ENCODE peak calls at places on chromosomes 1 and 21, in four cellular contexts. One of them, this sample, is unnamed.

GRCh38 chr1:18324246-18324645 is 156.5 kb upstream of the KLHDC7A start:
- DNase-seq in CD8-positive, alpha-beta memory T cell: no peak
- DNase-seq in neural progenitor cell: peak
- DNase-seq in left lung: no peak
- DNase-seq in this sample: no peak

GRCh38 chr1:3423896-3424610 is 30.4 kb upstream of the ARHGEF16 start:
- DNase-seq in left lung: peak
- DNase-seq in CD8-positive, alpha-beta memory T cell: no peak
- DNase-seq in neural progenitor cell: no peak
- DNase-seq in this sample: no peak

GRCh38 chr1:85090225-85090624 is 41.9 kb upstream of the MCOLN3 start:
- DNase-seq in left lung: no peak
- DNase-seq in neural progenitor cell: no peak
- DNase-seq in CD8-positive, alpha-beta memory T cell: no peak
- DNase-seq in this sample: no peak

GRCh38 chr1:10768552-10768951 is 27.9 kb downstream of the CASZ1 start:
- DNase-seq in CD8-positive, alpha-beta memory T cell: no peak
- DNase-seq in left lung: peak
- DNase-seq in neural progenitor cell: no peak
- DNase-seq in this sample: no peak

GRCh38 chr1:115065021-115065420 is 24.3 kb downstream of the TSPAN2 start:
- DNase-seq in neural progenitor cell: no peak
- DNase-seq in CD8-positive, alpha-beta memory T cell: no peak
- DNase-seq in left lung: no peak
- DNase-seq in this sample: no peak

GRCh38 chr1:24748191-24749121 is 3.2 kb downstream of the CLIC4 start:
- DNase-seq in left lung: no peak
- DNase-seq in CD8-positive, alpha-beta memory T cell: no peak
- DNase-seq in neural progenitor cell: no peak
- DNase-seq in this sample: no peak

GRCh38 chr1:87279966-87280535 is 48.6 kb upstream of the LMO4 start:
- DNase-seq in CD8-positive, alpha-beta memory T cell: no peak
- DNase-seq in left lung: no peak
- DNase-seq in neural progenitor cell: no peak
- DNase-seq in this sample: no peak

GRCh38 chr1:150567717-150568561 is 11.5 kb downstream of the MCL1 start:
- DNase-seq in neural progenitor cell: peak
- DNase-seq in CD8-positive, alpha-beta memory T cell: peak
- DNase-seq in left lung: no peak
- DNase-seq in this sample: no peak

GRCh38 chr1:194469282-194469681 is 1282.9 kb upstream of the B3GALT2 start:
- DNase-seq in CD8-positive, alpha-beta memory T cell: no peak
- DNase-seq in left lung: no peak
- DNase-seq in neural progenitor cell: no peak
- DNase-seq in this sample: no peak

GRCh38 chr1:38128926-38129453 is 82.4 kb upstream of the POU3F1 start:
- DNase-seq in left lung: no peak
- DNase-seq in neural progenitor cell: no peak
- DNase-seq in CD8-positive, alpha-beta memory T cell: no peak
- DNase-seq in this sample: no peak

GRCh38 chr1:62436039-62436465 is 797 bp upstream of the USP1 start:
- DNase-seq in CD8-positive, alpha-beta memory T cell: no peak
- DNase-seq in neural progenitor cell: no peak
- DNase-seq in left lung: peak
- DNase-seq in this sample: no peak

GRCh38 chr1:35111106-35111505 is 31.9 kb downstream of the ZMYM1 start:
- DNase-seq in left lung: no peak
- DNase-seq in CD8-positive, alpha-beta memory T cell: no peak
- DNase-seq in neural progenitor cell: no peak
- DNase-seq in this sample: no peak

DNA sequence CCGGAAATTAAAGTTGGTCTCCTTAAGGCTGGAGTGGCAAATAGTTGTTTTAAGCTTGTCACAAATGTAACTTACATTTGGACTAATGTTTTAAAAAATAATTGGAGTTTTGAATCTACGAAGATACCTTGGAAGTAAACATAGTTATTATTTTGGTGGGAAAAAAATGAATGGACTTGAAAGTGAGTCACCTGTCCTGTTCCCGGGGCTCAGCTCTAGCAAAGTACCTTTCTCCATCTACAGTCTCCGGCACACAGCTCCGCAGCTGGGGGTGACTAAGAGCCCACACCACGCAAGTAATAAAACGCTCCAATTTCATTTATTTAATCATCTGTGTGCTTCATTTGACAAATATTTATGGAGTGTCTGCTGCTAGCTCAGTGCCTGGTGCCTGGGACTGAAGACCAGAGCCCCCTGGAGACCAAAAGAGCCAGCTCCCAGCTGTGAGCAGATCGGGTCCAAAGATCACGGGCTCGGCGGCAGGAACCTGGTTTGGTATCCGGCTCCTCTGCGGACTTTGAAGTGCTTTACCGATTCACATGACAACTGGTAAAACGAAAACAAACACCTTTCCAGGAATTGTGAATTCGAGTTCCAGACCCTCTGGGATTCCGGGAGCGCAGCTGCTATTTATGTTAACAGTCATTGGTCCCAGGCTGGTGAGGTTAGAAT is 1.7 kb upstream of the RIPK4 start:
- DNase-seq in neural progenitor cell: peak
- DNase-seq in CD8-positive, alpha-beta memory T cell: no peak
- DNase-seq in left lung: no peak
- DNase-seq in this sample: no peak
- H3K27ac ChIP-seq in neural progenitor cell: no peak
- H3K27ac ChIP-seq in CD8-positive, alpha-beta memory T cell: no peak
- H3K27ac ChIP-seq in left lung: no peak
- H3K27ac ChIP-seq in this sample: no peak

DNA sequence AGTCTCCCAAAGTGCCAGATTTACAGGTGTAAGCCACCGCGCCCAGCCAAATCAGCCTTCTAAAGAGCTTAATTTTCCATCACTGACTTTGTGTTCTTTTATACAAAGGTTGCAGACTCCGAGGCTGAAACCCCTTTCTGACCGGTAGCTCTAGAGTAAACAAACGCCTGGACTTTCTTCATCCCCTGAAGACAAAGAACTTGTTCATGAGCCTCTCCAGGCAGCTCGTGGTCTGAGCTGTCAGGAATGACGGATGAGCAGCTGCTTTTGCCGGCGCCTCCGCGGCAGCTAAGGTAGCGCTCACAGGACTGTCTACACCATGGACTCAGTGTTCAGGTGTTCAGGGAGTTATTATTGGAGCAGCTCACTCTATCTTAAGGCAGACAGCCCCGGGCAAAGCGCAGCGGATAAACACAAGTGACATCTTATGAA is 128.5 kb upstream of the ERRFI1 start:
- DNase-seq in neural progenitor cell: peak
- DNase-seq in left lung: no peak
- DNase-seq in CD8-positive, alpha-beta memory T cell: no peak
- DNase-seq in this sample: no peak
- H3K27ac ChIP-seq in neural progenitor cell: no peak
- H3K27ac ChIP-seq in left lung: no peak
- H3K27ac ChIP-seq in CD8-positive, alpha-beta memory T cell: no peak
- H3K27ac ChIP-seq in this sample: no peak

GRCh38 chr1:151833172-151833571 is 1.6 kb upstream of the RORC start:
- DNase-seq in neural progenitor cell: no peak
- DNase-seq in CD8-positive, alpha-beta memory T cell: no peak
- DNase-seq in left lung: no peak
- DNase-seq in this sample: no peak
- H3K27ac ChIP-seq in neural progenitor cell: no peak
- H3K27ac ChIP-seq in CD8-positive, alpha-beta memory T cell: no peak
- H3K27ac ChIP-seq in left lung: no peak
- H3K27ac ChIP-seq in this sample: no peak

DNA sequence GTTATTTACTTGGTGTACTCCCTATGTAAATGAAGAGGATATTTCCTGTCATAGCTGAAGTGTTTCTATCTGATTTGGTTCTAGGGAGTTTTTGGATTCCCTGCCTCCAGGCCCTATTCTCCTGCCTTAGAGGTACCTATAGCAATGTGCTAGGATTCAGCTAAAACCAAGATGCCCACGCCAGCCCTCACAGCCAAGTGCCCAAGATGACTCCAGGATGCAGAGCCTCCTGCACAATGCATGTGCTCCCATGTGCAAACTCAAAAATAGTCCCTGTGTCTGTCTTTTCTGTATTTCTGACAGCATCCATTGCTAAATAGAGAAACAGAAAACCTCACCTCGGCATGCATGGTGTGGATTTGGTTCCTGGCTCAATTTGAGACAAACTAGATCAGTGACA is 887 bp upstream of the TARBP1 start:
- DNase-seq in CD8-positive, alpha-beta memory T cell: no peak
- DNase-seq in neural progenitor cell: no peak
- DNase-seq in left lung: no peak
- DNase-seq in this sample: no peak
- H3K27ac ChIP-seq in CD8-positive, alpha-beta memory T cell: no peak
- H3K27ac ChIP-seq in neural progenitor cell: no peak
- H3K27ac ChIP-seq in left lung: no peak
- H3K27ac ChIP-seq in this sample: peak

GRCh38 chr1:192950926-192951325 is 108.2 kb downstream of the UCHL5 start:
- DNase-seq in CD8-positive, alpha-beta memory T cell: no peak
- DNase-seq in left lung: no peak
- DNase-seq in neural progenitor cell: no peak
- DNase-seq in this sample: no peak

GRCh38 chr1:192945417-192946130 is 113.6 kb downstream of the UCHL5 start:
- DNase-seq in CD8-positive, alpha-beta memory T cell: no peak
- DNase-seq in left lung: no peak
- DNase-seq in neural progenitor cell: no peak
- DNase-seq in this sample: no peak

GRCh38 chr1:192952646-192953045 is 106.5 kb downstream of the UCHL5 start:
- DNase-seq in neural progenitor cell: no peak
- DNase-seq in left lung: no peak
- DNase-seq in CD8-positive, alpha-beta memory T cell: no peak
- DNase-seq in this sample: no peak

GRCh38 chr1:192951961-192952460 is 107.1 kb downstream of the UCHL5 start:
- DNase-seq in left lung: no peak
- DNase-seq in CD8-positive, alpha-beta memory T cell: no peak
- DNase-seq in neural progenitor cell: no peak
- DNase-seq in this sample: no peak

GRCh38 chr1:192949783-192950182 is 109.4 kb downstream of the UCHL5 start:
- DNase-seq in CD8-positive, alpha-beta memory T cell: no peak
- DNase-seq in left lung: no peak
- DNase-seq in neural progenitor cell: peak
- DNase-seq in this sample: no peak
- H3K27ac ChIP-seq in CD8-positive, alpha-beta memory T cell: no peak
- H3K27ac ChIP-seq in left lung: no peak
- H3K27ac ChIP-seq in neural progenitor cell: peak
- H3K27ac ChIP-seq in this sample: no peak

DNA sequence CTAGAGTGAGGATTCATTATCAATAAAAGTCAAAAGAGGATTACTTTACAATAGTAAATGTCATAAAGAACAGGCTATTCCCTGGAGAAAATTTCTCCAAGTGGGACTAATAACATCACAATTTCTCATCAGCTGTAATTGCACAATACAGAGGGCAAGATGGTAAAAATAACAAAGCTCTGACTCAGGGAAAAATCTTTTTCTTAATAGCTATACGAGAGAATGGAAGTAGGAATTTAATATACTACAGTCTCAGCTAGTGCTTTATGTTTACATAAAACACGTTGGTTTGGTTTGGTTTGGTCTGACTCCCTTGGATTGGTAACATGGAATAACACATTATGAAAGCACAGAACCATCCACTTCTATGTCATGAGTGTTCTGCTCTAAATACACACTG is 397.6 kb downstream of the LRRIQ3 start:
- DNase-seq in left lung: no peak
- DNase-seq in neural progenitor cell: no peak
- DNase-seq in CD8-positive, alpha-beta memory T cell: no peak
- DNase-seq in this sample: no peak
- H3K27ac ChIP-seq in left lung: no peak
- H3K27ac ChIP-seq in neural progenitor cell: no peak
- H3K27ac ChIP-seq in CD8-positive, alpha-beta memory T cell: no peak
- H3K27ac ChIP-seq in this sample: no peak

GRCh38 chr1:36561365-36561731 is 78.6 kb upstream of the CSF3R start:
- DNase-seq in left lung: no peak
- DNase-seq in neural progenitor cell: no peak
- DNase-seq in CD8-positive, alpha-beta memory T cell: no peak
- DNase-seq in this sample: no peak

GRCh38 chr1:36570016-36570415 is 87.3 kb upstream of the CSF3R start:
- DNase-seq in left lung: no peak
- DNase-seq in CD8-positive, alpha-beta memory T cell: no peak
- DNase-seq in neural progenitor cell: no peak
- DNase-seq in this sample: no peak

GRCh38 chr1:36562181-36562685 is 79.5 kb upstream of the CSF3R start:
- DNase-seq in CD8-positive, alpha-beta memory T cell: no peak
- DNase-seq in left lung: no peak
- DNase-seq in neural progenitor cell: no peak
- DNase-seq in this sample: no peak

GRCh38 chr1:36567601-36568341 is 85.1 kb upstream of the CSF3R start:
- DNase-seq in left lung: no peak
- DNase-seq in CD8-positive, alpha-beta memory T cell: no peak
- DNase-seq in neural progenitor cell: peak
- DNase-seq in this sample: no peak

DNA sequence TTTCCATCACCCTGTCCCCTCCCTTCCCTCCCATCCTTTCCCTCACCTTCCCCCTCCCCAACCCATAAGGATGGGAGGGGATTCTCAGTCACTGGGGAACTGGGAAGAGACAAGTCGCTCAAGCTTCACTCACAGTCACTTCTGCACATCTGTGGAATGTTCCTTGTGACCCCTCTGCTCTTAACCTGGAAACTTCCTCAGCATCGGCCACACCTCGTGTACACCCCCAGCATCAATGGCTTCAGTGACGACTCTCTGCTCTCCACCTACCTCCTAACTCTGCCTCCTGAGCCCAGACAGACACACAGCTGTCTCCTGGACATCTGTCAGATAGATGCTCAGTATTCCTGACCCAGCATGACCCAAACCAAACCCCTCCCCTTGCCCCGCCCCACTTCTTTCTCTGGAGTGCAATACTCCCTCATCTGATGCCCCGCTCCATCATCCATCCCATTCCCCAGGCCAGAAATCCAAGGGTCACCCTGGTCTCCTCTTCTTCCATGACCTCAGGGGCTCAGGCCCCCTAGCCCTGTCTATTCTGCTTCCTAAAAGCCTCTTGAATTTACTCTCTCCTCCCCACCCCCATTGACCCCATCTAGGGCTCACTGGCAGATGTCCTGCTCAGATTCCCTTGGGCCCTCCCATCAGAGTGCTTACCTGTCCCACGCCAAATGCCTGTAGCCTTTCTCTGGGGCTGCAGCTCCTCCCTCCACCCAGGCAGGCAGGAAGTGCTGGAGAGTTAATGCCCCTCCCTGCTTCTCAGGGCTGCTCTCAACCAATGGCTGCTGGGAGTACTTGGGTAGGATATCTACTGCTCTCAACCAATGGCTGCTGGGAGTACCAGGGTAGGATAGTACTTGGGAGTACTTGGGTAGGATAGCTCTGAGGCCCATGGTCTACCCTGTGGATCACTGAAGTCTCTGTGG is 83.1 kb upstream of the CSF3R start:
- DNase-seq in left lung: no peak
- DNase-seq in neural progenitor cell: no peak
- DNase-seq in CD8-positive, alpha-beta memory T cell: no peak
- DNase-seq in this sample: no peak
- H3K27ac ChIP-seq in left lung: no peak
- H3K27ac ChIP-seq in neural progenitor cell: no peak
- H3K27ac ChIP-seq in CD8-positive, alpha-beta memory T cell: no peak
- H3K27ac ChIP-seq in this sample: no peak

DNA sequence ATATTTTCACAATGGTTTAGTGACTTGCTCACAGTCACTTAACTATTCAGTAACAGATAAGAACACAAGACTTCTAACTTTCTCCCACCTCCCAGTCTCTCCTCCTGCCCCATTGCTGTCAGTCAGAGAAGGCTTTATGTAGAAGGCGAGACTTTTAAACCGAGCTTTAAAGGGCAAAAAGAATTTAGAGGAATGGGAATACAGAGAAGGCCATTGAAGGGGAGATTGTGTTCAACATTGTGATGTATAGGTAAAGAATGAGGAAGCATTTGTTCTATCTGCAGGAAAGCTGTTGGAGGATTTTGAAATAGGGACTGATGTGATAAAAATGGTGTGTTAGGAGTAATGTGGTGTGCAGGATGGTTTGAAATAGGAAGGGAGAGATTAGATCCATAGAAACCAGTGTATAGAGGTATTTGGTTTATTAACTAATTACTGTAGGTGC is 7.3 kb downstream of the POU2F1 start:
- DNase-seq in left lung: no peak
- DNase-seq in neural progenitor cell: peak
- DNase-seq in CD8-positive, alpha-beta memory T cell: no peak
- DNase-seq in this sample: no peak
- H3K27ac ChIP-seq in left lung: no peak
- H3K27ac ChIP-seq in neural progenitor cell: peak
- H3K27ac ChIP-seq in CD8-positive, alpha-beta memory T cell: no peak
- H3K27ac ChIP-seq in this sample: no peak